ENCODE peak calls at places on chromosomes 2 and 18, in four cellular contexts. L is neural progenitor cell, A is fibroblast of lung, X is HCT116. R is an unnamed sample.

GRCh38 chr2:149585317-149585885 is 2.2 kb downstream of the MMADHC start:
- DNase-seq in L (no peak), A (no peak), X (no peak), R (no peak)

GRCh38 chr18:55585586-55586521 is 2.1 kb downstream of the TCF4 start:
- DNase-seq in L (peak), A (peak), X (no peak), R (peak)

GRCh38 chr2:183349046-183349445 is 224.8 kb downstream of the NUP35 start:
- DNase-seq in L (peak), A (no peak), X (no peak), R (peak)

GRCh38 chr2:60297296-60298010 is 256.0 kb downstream of the BCL11A start:
- DNase-seq in L (peak), A (no peak), X (peak), R (no peak)

GRCh38 chr18:944440-944839 is 39.8 kb downstream of the ADCYAP1 start:
- DNase-seq in L (no peak), A (peak), X (no peak), R (no peak)

GRCh38 chr2:71465356-71465755 is 12.0 kb downstream of the DYSF start:
- DNase-seq in L (no peak), A (no peak), X (no peak), R (no peak)

GRCh38 chr2:101063753-101064502 is 61.8 kb downstream of the RPL31 start:
- DNase-seq in L (no peak), A (peak), X (no peak), R (no peak)

GRCh38 chr2:105796131-105796638 is 51.5 kb downstream of the NCK2 start:
- DNase-seq in L (no peak), A (no peak), X (no peak), R (peak)

GRCh38 chr18:56431551-56431950 is 206.8 kb downstream of the TXNL1 start:
- DNase-seq in L (no peak), A (peak), X (no peak), R (no peak)

GRCh38 chr2:187150667-187151066 is 297.4 kb downstream of the CALCRL start:
- DNase-seq in L (no peak), A (peak), X (no peak), R (no peak)

GRCh38 chr18:48545690-48546365 is 7.0 kb downstream of the CTIF start:
- DNase-seq in L (peak), A (peak), X (no peak), R (no peak)

GRCh38 chr2:192195548-192196418 is 1.1 kb upstream of the TMEFF2 start:
- DNase-seq in L (peak), A (peak), X (no peak), R (no peak)

GRCh38 chr2:154692927-154693326 is 5.6 kb upstream of the KCNJ3 start:
- DNase-seq in L (no peak), A (peak), X (peak), R (no peak)

GRCh38 chr2:161580021-161580420 is 44.2 kb upstream of the SLC4A10 start:
- DNase-seq in L (no peak), A (no peak), X (no peak), R (no peak)

GRCh38 chr2:112846056-112846455 is 9.5 kb upstream of the IL1B start:
- DNase-seq in L (no peak), A (no peak), X (no peak), R (no peak)

GRCh38 chr2:148866091-148866490 is 8.9 kb upstream of the KIF5C start:
- DNase-seq in L (no peak), A (no peak), X (no peak), R (no peak)

GRCh38 chr2:207073791-207074678 is 91.7 kb downstream of the KLF7 start:
- DNase-seq in L (no peak), A (peak), X (no peak), R (no peak)

GRCh38 chr2:119536209-119536608 is 8.0 kb upstream of the CFAP221 start:
- DNase-seq in L (no peak), A (no peak), X (no peak), R (no peak)

GRCh38 chr18:49279041-49279440 is 181.4 kb downstream of the DYM start:
- DNase-seq in L (no peak), A (no peak), X (no peak), R (no peak)

GRCh38 chr2:113248997-113249770 is 29.5 kb downstream of the PAX8 start:
- DNase-seq in L (peak), A (peak), X (peak), R (peak)

GRCh38 chr2:234500394-234501006 is 3.6 kb upstream of the ARL4C start:
- DNase-seq in L (peak), A (peak), X (peak), R (peak)

GRCh38 chr18:58355243-58355642 is 273.6 kb downstream of the ALPK2 start:
- DNase-seq in L (no peak), A (peak), X (no peak), R (no peak)

GRCh38 chr2:236171213-236172201 is 3.3 kb upstream of the GBX2 start:
- DNase-seq in L (peak), A (no peak), X (no peak), R (no peak)

GRCh38 chr18:24588440-24588839 is 128.0 kb downstream of the HRH4 start:
- DNase-seq in L (no peak), A (no peak), X (no peak), R (no peak)

GRCh38 chr2:75292826-75293225 is 93.5 kb upstream of the TACR1 start:
- DNase-seq in L (no peak), A (peak), X (peak), R (no peak)

GRCh38 chr2:8049851-8050571 is 631.8 kb upstream of the ID2 start:
- DNase-seq in L (no peak), A (no peak), X (no peak), R (no peak)

GRCh38 chr2:138012968-138013367 is 48.7 kb downstream of the HNMT start:
- DNase-seq in L (no peak), A (no peak), X (no peak), R (no peak)

GRCh38 chr2:20656561-20656960 is 5.7 kb upstream of the HS1BP3 start:
- DNase-seq in L (peak), A (no peak), X (no peak), R (no peak)

GRCh38 chr2:46372475-46372874 is 75.3 kb downstream of the EPAS1 start:
- DNase-seq in L (no peak), A (no peak), X (no peak), R (no peak)

GRCh38 chr2:238907717-238908173 is 59.9 kb downstream of the TWIST2 start:
- DNase-seq in L (no peak), A (no peak), X (no peak), R (no peak)

GRCh38 chr2:127226520-127227263 is 6.6 kb upstream of the CYP27C1 start:
- DNase-seq in L (no peak), A (peak), X (peak), R (no peak)

GRCh38 chr2:106956879-106957278 is 70.9 kb upstream of the ST6GAL2 start:
- DNase-seq in L (no peak), A (peak), X (no peak), R (no peak)

GRCh38 chr2:25219621-25220020 is 51.2 kb upstream of the POMC start:
- DNase-seq in L (no peak), A (no peak), X (no peak), R (no peak)

GRCh38 chr2:239344857-239345216 is 56.0 kb downstream of the HDAC4 start:
- DNase-seq in L (no peak), A (no peak), X (no peak), R (no peak)

GRCh38 chr2:165114345-165114943 is 89.4 kb downstream of the SCN3A start:
- DNase-seq in L (no peak), A (peak), X (no peak), R (no peak)

GRCh38 chr2:26465981-26466471 is 11.9 kb downstream of the OTOF start:
- DNase-seq in L (no peak), A (no peak), X (no peak), R (no peak)

GRCh38 chr2:127401757-127402695 is 14.3 kb upstream of the MAP3K2 start:
- DNase-seq in L (no peak), A (no peak), X (no peak), R (no peak)

GRCh38 chr18:44627245-44627644 is 53.4 kb upstream of the SETBP1 start:
- DNase-seq in L (no peak), A (peak), X (no peak), R (no peak)

GRCh38 chr2:26704441-26704977 is 12.0 kb downstream of the KCNK3 start:
- DNase-seq in L (no peak), A (peak), X (no peak), R (no peak)

DNA sequence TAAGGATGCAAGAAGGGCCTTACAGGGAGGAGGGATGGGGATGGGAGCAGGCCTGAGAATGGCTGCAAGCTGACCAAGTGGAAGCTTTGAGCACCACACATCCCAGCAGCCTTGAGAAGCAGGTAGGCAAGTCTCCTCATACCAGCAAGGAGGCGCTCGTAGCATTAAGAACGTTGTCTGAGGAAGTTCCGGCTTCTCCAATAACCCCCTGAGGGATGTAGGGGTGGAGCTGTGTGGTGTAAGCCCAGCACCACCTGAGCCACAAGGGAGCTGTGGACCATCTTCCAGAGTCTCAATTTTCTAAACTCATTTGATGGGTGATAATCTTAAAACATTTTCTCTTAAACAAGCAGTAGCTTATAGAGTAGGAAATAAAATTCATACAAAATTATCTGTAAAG is 50.6 kb downstream of the ST3GAL5 start:
- DNase-seq in L (peak), A (no peak), X (no peak), R (no peak)
- TF ChIP-seq CTCF in L (peak), A (no peak), X (no peak), R (no peak)

GRCh38 chr2:173991857-173992588 is 26.9 kb upstream of the SP3 start:
- DNase-seq in L (no peak), A (peak), X (no peak), R (no peak)
- H2AFZ ChIP-seq in L (no peak), A (no peak), X (no peak), R (peak)

GRCh38 chr2:73284296-73285161 is at the start of gene FBXO41:
- DNase-seq in L (peak), A (peak), X (no peak), R (peak)
- TF ChIP-seq CTCF in L (peak), A (no peak), X (no peak), R (no peak)

DNA sequence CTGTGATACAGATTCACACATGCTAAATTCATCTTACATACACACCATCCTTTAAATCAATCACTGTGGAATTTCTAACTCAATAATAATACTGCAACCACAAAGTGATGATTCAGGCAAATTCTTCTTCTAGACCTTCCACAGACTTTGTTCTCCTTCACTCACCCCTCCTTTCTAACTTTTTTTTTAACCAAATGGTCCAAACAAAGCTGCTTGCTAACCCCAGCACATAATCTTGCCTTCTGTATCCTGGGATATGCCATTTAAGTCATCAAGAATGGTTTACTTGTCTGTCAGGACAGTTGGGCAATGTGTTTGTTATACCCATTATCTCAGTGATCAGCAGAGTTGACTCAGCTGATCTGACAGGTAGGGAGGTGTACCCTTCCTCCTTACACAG is 10.0 kb downstream of the SLC40A1 start:
- DNase-seq in L (no peak), A (peak), X (no peak), R (no peak)
- H2AFZ ChIP-seq in L (no peak), A (no peak), X (no peak), R (no peak)

GRCh38 chr2:104664672-104665071 is 189.2 kb upstream of the POU3F3 start:
- DNase-seq in L (no peak), A (no peak), X (no peak), R (no peak)
- TF ChIP-seq CTCF in L (no peak), A (no peak), X (no peak), R (no peak)

GRCh38 chr18:32301976-32302743 is 112.3 kb downstream of the MEP1B start:
- DNase-seq in L (no peak), A (peak), X (no peak), R (no peak)

GRCh38 chr18:32302806-32303205 is 113.0 kb downstream of the MEP1B start:
- DNase-seq in L (no peak), A (no peak), X (no peak), R (no peak)

GRCh38 chr18:32299489-32299888 is 109.7 kb downstream of the MEP1B start:
- DNase-seq in L (no peak), A (no peak), X (no peak), R (no peak)

GRCh38 chr18:32301361-32301760 is 111.5 kb downstream of the MEP1B start:
- DNase-seq in L (no peak), A (no peak), X (no peak), R (no peak)

DNA sequence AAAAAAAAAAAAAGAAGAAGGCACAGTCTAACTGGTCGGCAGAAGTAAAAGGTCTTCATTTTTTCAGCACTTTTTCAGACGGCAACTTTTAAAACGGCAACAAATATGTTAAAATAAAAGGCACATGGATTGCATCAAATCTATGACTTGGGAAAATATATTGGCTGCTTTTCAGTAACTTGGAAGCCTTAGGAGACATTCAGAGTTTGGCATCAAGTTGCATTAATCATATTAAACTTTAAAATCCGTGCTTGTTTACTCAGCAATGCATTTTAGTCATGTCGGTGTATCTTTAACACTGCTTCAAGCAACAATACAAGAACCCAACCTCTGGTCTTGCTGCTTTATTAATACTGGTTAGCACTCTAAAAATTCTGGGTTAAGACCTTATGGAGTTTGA is 111.1 kb downstream of the MEP1B start:
- DNase-seq in L (no peak), A (peak), X (no peak), R (no peak)
- H2AFZ ChIP-seq in L (no peak), A (no peak), X (no peak), R (no peak)

GRCh38 chr2:121479882-121480522 is 50.7 kb upstream of the RNU4ATAC start:
- DNase-seq in L (peak), A (peak), X (no peak), R (peak)
- TF ChIP-seq CTCF in L (peak), A (no peak), X (peak), R (peak)

GRCh38 chr18:10056506-10056905 is 142.7 kb downstream of the VAPA start:
- DNase-seq in L (no peak), A (no peak), X (no peak), R (no peak)

GRCh38 chr18:10057401-10057800 is 143.6 kb downstream of the VAPA start:
- DNase-seq in L (no peak), A (no peak), X (no peak), R (no peak)

GRCh38 chr18:10059610-10060468 is 146.0 kb downstream of the VAPA start:
- DNase-seq in L (no peak), A (no peak), X (no peak), R (no peak)

GRCh38 chr18:10060469-10060782 is 146.6 kb downstream of the VAPA start:
- DNase-seq in L (no peak), A (no peak), X (no peak), R (no peak)

DNA sequence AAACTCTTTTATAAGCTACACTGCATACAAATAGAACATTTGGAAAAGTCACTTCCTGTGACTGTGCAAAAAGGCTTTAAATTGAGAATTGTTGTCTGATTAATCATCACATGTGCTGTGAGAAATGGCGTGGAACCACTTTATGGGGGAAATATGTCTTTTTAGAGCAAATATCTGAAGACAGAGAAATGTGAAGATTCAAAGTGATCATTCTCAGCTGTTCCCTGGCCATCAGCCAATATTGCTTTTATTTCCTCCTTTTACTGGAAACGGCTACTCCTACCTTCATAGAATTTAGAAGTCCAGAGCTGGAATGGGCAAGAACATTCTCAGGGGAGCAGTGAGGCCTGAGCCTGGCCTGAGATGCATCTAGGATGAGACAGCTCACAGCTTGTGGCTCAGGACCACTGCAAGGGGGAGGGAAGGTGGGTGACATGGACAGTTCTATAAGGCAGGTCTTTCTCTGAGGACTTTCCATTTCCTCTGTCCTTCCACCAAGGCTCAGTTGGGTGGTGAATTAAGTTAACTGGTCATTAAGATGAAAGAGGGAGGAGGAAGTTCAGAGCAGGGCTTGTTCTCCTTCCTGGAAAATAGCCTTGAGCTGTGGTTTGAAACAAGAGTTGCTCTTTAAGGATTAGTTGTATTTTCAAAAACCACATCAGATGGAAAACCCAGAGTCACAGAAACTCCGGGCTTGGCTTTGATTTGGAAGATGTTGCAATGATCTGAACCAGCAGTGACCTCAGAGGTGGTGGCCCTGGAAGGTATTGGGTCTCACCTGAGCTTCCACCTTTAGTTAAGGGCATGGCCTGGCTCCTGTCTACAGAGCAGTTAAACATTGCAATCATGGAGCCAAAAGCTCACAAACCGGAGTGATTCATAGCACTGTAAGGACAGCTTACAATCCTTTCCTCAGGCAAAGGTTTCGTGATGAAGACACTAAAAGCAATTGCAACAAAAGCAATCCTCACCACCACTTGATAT is 144.3 kb downstream of the VAPA start:
- DNase-seq in L (no peak), A (peak), X (no peak), R (no peak)
- H2AFZ ChIP-seq in L (no peak), A (peak), X (no peak), R (no peak)

DNA sequence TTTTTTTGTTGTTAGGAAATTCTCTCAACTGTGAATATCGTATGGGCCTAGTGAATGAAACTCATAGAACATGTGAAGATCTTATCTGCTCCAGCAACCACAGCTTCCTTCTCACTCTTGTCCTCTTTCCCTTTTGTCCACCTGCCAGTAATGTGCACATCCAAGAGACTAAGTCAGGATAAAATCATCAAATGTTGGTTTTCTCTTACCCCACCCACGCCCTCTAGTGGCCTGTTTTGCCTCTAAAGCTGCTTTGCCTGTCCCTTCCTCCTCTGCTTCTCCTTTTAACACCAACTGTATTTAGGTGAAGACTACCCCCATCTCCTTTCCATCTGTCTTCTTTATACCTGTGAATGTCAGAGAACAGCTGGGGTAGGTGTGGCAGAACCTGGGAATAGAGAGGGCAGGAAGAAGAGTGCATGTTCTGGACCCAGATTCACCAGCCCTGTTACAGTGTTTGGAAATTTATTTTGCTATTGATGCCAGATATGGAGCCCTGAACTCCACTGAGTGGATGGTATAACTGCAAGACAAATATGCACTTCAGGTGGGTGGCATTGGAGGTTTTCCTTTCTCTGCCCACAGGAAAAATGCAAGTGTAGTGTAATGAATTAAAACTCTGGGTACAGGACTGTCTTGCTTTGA is 8.4 kb upstream of the MGAT5 start:
- DNase-seq in L (peak), A (peak), X (peak), R (peak)
- TF ChIP-seq CTCF in L (peak), A (peak), X (peak), R (peak)

DNA sequence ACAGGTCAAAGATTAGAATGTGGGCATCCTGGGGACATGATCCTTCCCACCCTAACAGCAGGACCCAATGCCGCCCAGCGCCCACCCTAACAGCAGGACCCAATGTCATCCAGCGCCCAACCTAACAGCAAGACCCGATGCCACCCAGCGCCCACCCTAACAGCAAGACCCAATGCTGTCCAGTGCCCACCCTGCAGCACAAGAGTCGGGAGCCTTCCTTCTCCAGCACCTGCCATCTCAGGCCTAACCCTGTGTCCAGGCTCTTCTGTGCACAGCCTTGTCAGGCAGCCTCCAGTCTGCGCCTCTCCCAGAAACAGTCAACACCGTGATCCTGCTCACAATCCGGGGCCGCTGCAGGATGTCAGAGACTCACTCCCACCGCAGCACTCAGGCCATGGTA is 237.3 kb upstream of the SALL3 start:
- DNase-seq in L (no peak), A (no peak), X (no peak), R (no peak)
- H2AFZ ChIP-seq in L (no peak), A (no peak), X (no peak), R (no peak)